ENCODE peak calls at places on chromosome X, in six cellular contexts. I is HepG2, D is GM12878, G is endothelial cell of umbilical vein, M is SK-N-SH, A is K562. J is an unnamed sample.
A peak's percentile ranks its signal among the peaks of the same experiment; 100 is the strongest.

GRCh38 chrX:40155617-40156471 is 58.1 kb upstream of the BCOR start:
- DNase-seq in A (peak; percentile 52), G (no peak), D (no peak), I (no peak), M (peak; percentile 64), J (no peak)

GRCh38 chrX:108167211-108167872 is 75.8 kb downstream of the ATG4A start:
- DNase-seq in A (no peak), M (no peak), D (no peak), G (peak; percentile 32), I (no peak), J (no peak)

GRCh38 chrX:1434871-1435240 is 17.9 kb downstream of the ASMTL start:
- DNase-seq in I (no peak), M (no peak), G (no peak), D (no peak), A (no peak), J (no peak)

GRCh38 chrX:149470960-149471359 is 34.1 kb downstream of the IDS start:
- DNase-seq in G (peak; percentile 67), I (peak; percentile 16), A (peak; percentile 80), D (no peak), M (peak; percentile 78), J (peak; percentile 12)

GRCh38 chrX:12332786-12333347 is 194.6 kb downstream of the FRMPD4 start:
- DNase-seq in G (no peak), I (no peak), M (no peak), D (no peak), A (no peak), J (no peak)

GRCh38 chrX:19695884-19696283 is 180.6 kb upstream of the MAP3K15 start:
- DNase-seq in D (no peak), A (no peak), M (no peak), I (no peak), G (no peak), J (no peak)

GRCh38 chrX:15471016-15471415 is 22.1 kb downstream of the PIR start:
- DNase-seq in D (peak; percentile 27), I (peak; percentile 32), A (peak; percentile 40), M (peak; percentile 54), G (peak; percentile 67), J (peak; percentile 22)

GRCh38 chrX:108122748-108123147 is 31.2 kb downstream of the ATG4A start:
- DNase-seq in I (no peak), G (peak; percentile 41), A (no peak), M (no peak), D (no peak), J (no peak)

GRCh38 chrX:21374994-21375794 is 976 bp downstream of the CNKSR2 start:
- DNase-seq in G (no peak), D (no peak), I (no peak), A (no peak), M (peak; percentile 28), J (no peak)

GRCh38 chrX:31435592-31435991 is 363.8 kb upstream of the FTHL17 start:
- DNase-seq in A (no peak), M (no peak), I (no peak), G (no peak), D (no peak), J (no peak)

GRCh38 chrX:78199851-78200250 is 60.4 kb upstream of the TAF9B start:
- DNase-seq in G (peak; percentile 21), I (peak; percentile 31), M (peak; percentile 43), D (no peak), A (peak; percentile 61), J (no peak)

GRCh38 chrX:84133023-84133422 is 55.0 kb downstream of the RPS6KA6 start:
- DNase-seq in A (no peak), I (no peak), M (no peak), D (no peak), G (no peak), J (no peak)

GRCh38 chrX:14758029-14758491 is 114.8 kb downstream of the FANCB start:
- DNase-seq in G (no peak), I (peak; percentile 82), D (no peak), A (no peak), M (no peak), J (no peak)

GRCh38 chrX:69503228-69503834 is 795 bp upstream of the NALF2 start:
- DNase-seq in G (no peak), A (no peak), I (peak; percentile 79), M (peak; percentile 71), D (no peak), J (no peak)

GRCh38 chrX:13661735-13662536 is 9.0 kb downstream of the TCEANC start:
- DNase-seq in G (no peak), I (no peak), D (no peak), M (no peak), A (no peak), J (no peak)

GRCh38 chrX:78119521-78120227 is 15.6 kb downstream of the PGK1 start:
- DNase-seq in G (peak; percentile 1), I (no peak), D (no peak), A (no peak), M (no peak), J (no peak)

GRCh38 chrX:109926743-109927662 is 75.9 kb upstream of the TMEM164 start:
- DNase-seq in G (no peak), M (no peak), A (peak; percentile 41), I (no peak), D (no peak), J (no peak)

GRCh38 chrX:70924294-70924693 is 6.6 kb downstream of the SLC7A3 start:
- DNase-seq in A (no peak), D (no peak), M (no peak), I (no peak), G (no peak), J (no peak)

GRCh38 chrX:97504435-97504834 is 620.7 kb downstream of the RPA4 start:
- DNase-seq in A (no peak), M (no peak), D (no peak), I (no peak), G (no peak), J (no peak)

GRCh38 chrX:13398073-13398823 is 78.4 kb upstream of the ATXN3L start:
- DNase-seq in M (no peak), G (peak; percentile 95), A (peak; percentile 17), I (peak; percentile 70), D (no peak), J (no peak)

GRCh38 chrX:440636-441035 is 53.9 kb upstream of the PPP2R3B start:
- DNase-seq in D (no peak), M (no peak), G (no peak), I (no peak), A (no peak), J (no peak)

GRCh38 chrX:125387945-125388344 is 68.3 kb downstream of the TEX13C start:
- DNase-seq in M (no peak), G (no peak), A (no peak), D (no peak), I (no peak), J (no peak)

GRCh38 chrX:125382148-125382628 is 62.5 kb downstream of the TEX13C start:
- DNase-seq in I (no peak), D (no peak), G (no peak), M (no peak), A (no peak), J (no peak)

GRCh38 chrX:125384843-125385242 is 65.2 kb downstream of the TEX13C start:
- DNase-seq in M (no peak), I (no peak), G (no peak), D (no peak), A (no peak), J (no peak)

GRCh38 chrX:125378205-125378604 is 58.5 kb downstream of the TEX13C start:
- DNase-seq in G (no peak), M (no peak), A (no peak), I (no peak), D (no peak), J (peak; percentile 18)

DNA sequence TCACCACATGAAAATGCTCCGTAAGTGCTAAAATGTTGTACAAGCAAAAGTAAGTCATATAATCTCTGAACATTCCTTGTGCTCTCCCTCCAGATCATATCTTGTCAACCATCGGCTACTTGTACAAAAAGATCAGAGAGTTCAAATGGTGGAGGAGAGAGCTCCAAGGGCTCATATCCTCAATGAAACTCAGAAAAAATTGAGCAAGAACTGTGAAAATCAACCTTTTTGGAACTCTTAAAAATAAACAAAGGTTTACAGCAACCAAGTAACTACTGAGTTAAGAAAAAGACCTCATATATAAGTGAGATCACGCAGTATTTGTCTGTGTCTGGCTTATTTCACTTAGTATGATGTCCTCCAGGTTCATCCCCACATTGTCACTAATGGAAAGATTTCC is 63.2 kb downstream of the TEX13C start:
- DNase-seq in M (no peak), G (no peak), A (no peak), D (no peak), I (no peak), J (no peak)
- TF ChIP-seq POLR2AphosphoS5 in M (no peak), G (no peak), A (no peak), D (no peak), I (no peak), J (no peak)

GRCh38 chrX:10074241-10074941 is 82.4 kb upstream of the CLCN4 start:
- DNase-seq in I (no peak), M (no peak), A (no peak), D (no peak), G (no peak), J (no peak)
- H3K4me3 ChIP-seq in I (no peak overlapping the region), M (no peak overlapping the region), A (no peak overlapping the region), D (no peak overlapping the region), G (no peak overlapping the region), J (no peak overlapping the region)

DNA sequence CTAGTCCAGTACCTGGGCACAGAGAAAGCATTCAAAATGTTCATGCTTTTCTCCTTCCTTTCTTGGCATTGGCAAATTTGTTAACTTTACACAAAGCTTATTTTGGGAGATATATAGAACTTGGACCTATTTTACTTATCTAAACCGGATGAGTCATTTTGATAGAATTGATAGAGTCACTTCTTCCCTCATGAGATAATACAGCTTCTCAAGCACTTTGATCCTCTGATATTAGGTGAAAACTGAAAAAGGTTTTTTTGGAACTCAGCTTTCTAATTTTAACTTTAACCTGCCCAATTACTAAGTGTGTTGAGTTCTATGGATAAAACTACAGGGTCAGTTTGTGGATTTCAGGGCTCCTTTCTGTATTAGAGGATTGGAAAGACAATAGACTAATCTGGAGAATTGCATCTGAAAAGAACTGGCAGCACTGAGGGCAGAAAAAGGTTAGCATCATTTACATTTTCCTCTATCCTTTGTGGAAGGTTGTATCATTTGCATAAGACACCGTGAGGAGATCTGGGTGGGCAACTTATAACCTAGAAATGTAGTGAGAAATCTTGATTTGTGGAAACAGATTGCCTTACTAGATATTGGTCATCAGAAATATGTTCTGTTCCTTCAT is 2.4 kb downstream of the WDR44 start:
- DNase-seq in A (no peak), G (no peak), D (no peak), I (no peak), M (no peak), J (no peak)
- H3K9ac ChIP-seq in A (no peak overlapping the region), G (peak overlapping the region; percentile 92), D (no peak overlapping the region), I (peak overlapping the region; percentile 79), M (peak overlapping the region; percentile 88), J (no peak overlapping the region)

DNA sequence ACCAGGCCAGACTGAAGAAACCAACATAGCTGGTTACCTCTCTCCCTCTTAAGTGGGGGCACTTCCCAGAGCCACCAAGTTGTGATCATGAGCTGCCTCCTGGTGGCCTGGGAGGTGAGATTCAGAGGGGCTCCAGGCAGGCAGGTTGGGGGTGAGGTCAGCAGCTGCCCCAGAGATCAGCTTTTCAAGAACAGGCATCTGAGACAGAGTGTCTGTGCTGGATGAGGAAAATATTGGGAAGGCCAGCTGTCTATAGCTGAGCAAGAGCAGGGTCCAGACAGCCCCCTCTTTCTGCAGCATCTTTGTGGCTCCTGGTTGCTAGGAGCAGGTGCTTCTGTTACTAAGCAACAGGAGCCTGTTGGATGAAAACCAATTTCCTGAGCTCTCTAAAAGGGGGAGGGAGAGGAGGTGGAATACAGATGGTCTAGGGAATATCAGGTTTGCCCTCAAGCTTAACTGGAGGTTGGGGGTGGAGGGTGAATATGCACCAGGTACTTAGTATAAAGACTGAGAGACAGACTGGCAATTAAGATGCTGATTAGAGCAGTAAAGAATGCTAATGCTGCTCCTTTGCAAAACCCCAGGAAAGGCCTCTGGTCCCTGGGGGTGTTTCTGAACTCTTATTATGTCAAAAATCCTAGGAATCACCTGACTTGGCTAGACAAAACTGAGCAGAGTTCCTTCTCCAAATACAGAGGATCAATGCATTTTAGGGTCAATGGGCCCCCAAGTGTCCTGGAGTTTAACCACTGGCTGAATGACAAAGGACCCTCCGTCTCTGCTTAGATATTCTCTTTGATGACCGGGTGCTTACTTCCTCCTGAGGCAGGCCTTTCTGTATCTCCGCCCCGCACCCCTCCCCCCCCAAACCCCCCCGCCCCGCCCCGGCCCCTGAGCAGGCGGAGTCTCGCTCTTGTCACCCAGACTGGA is 21.4 kb downstream of the ZCCHC13 start:
- DNase-seq in D (no peak), G (no peak), M (peak; percentile 55), I (no peak), A (peak; percentile 54), J (no peak)
- TF ChIP-seq POLR2AphosphoS5 in D (no peak), G (no peak), M (no peak), I (no peak), A (no peak), J (no peak)

J was measured in SK-N-MC.